ENCODE peak calls at places on chromosomes 1 and 21, in eight cellular contexts. One of them, this sample, is unnamed.

GRCh38 chr21:19458295-19458694 is 1054.7 kb upstream of the TMPRSS15 start:
- DNase-seq in thoracic aorta: no peak
- DNase-seq in upper lobe of right lung: no peak
- DNase-seq in right lobe of liver: no peak
- DNase-seq in neural progenitor cell: no peak
- DNase-seq in mesothelial cell of epicardium: no peak
- DNase-seq in endothelial cell: no peak
- DNase-seq in GM10248: no peak
- DNase-seq in this sample: no peak

GRCh38 chr1:93345633-93346471 is at the start of gene DR1:
- DNase-seq in thoracic aorta: peak; percentile 76
- DNase-seq in endothelial cell: peak; percentile 95
- DNase-seq in mesothelial cell of epicardium: peak; percentile 89
- DNase-seq in neural progenitor cell: peak; percentile 94
- DNase-seq in GM10248: peak; percentile 95
- DNase-seq in upper lobe of right lung: peak; percentile 98
- DNase-seq in right lobe of liver: peak; percentile 96
- DNase-seq in this sample: peak; percentile 92

GRCh38 chr1:178684542-178685000 is 40.5 kb upstream of the RALGPS2 start:
- DNase-seq in thoracic aorta: no peak
- DNase-seq in right lobe of liver: no peak
- DNase-seq in endothelial cell: no peak
- DNase-seq in mesothelial cell of epicardium: no peak
- DNase-seq in upper lobe of right lung: no peak
- DNase-seq in neural progenitor cell: no peak
- DNase-seq in GM10248: peak; percentile 24
- DNase-seq in this sample: peak; percentile 89

GRCh38 chr1:59803458-59804038 is 11.2 kb upstream of the HOOK1 start:
- DNase-seq in right lobe of liver: no peak
- DNase-seq in endothelial cell: no peak
- DNase-seq in upper lobe of right lung: no peak
- DNase-seq in GM10248: no peak
- DNase-seq in neural progenitor cell: no peak
- DNase-seq in mesothelial cell of epicardium: no peak
- DNase-seq in thoracic aorta: no peak
- DNase-seq in this sample: no peak

GRCh38 chr1:228095161-228095560 is 8.0 kb downstream of the C1orf35 start:
- DNase-seq in upper lobe of right lung: peak; percentile 12
- DNase-seq in mesothelial cell of epicardium: no peak
- DNase-seq in right lobe of liver: no peak
- DNase-seq in neural progenitor cell: no peak
- DNase-seq in endothelial cell: no peak
- DNase-seq in thoracic aorta: no peak
- DNase-seq in GM10248: no peak
- DNase-seq in this sample: no peak

GRCh38 chr1:19651141-19651737 is 7.1 kb downstream of the NBL1 start:
- DNase-seq in upper lobe of right lung: no peak
- DNase-seq in thoracic aorta: no peak
- DNase-seq in mesothelial cell of epicardium: no peak
- DNase-seq in endothelial cell: peak; percentile 63
- DNase-seq in GM10248: peak; percentile 77
- DNase-seq in neural progenitor cell: peak; percentile 75
- DNase-seq in right lobe of liver: no peak
- DNase-seq in this sample: no peak

GRCh38 chr1:7007902-7008301 is 222.6 kb downstream of the CAMTA1 start:
- DNase-seq in right lobe of liver: no peak
- DNase-seq in neural progenitor cell: no peak
- DNase-seq in thoracic aorta: no peak
- DNase-seq in upper lobe of right lung: no peak
- DNase-seq in mesothelial cell of epicardium: no peak
- DNase-seq in GM10248: no peak
- DNase-seq in endothelial cell: no peak
- DNase-seq in this sample: no peak

GRCh38 chr1:32480003-32480402 is 15.1 kb downstream of the ZBTB8B start:
- DNase-seq in right lobe of liver: no peak
- DNase-seq in mesothelial cell of epicardium: no peak
- DNase-seq in thoracic aorta: no peak
- DNase-seq in neural progenitor cell: no peak
- DNase-seq in endothelial cell: no peak
- DNase-seq in upper lobe of right lung: no peak
- DNase-seq in GM10248: no peak
- DNase-seq in this sample: no peak

GRCh38 chr21:46559291-46559983 is 45.4 kb downstream of the S100B start:
- DNase-seq in thoracic aorta: no peak
- DNase-seq in upper lobe of right lung: no peak
- DNase-seq in GM10248: peak; percentile 77
- DNase-seq in neural progenitor cell: no peak
- DNase-seq in mesothelial cell of epicardium: no peak
- DNase-seq in right lobe of liver: peak; percentile 41
- DNase-seq in endothelial cell: peak; percentile 22
- DNase-seq in this sample: no peak

GRCh38 chr1:88191917-88192316 is 492.2 kb upstream of the PKN2 start:
- DNase-seq in thoracic aorta: no peak
- DNase-seq in neural progenitor cell: no peak
- DNase-seq in upper lobe of right lung: no peak
- DNase-seq in GM10248: peak; percentile 10
- DNase-seq in endothelial cell: no peak
- DNase-seq in mesothelial cell of epicardium: no peak
- DNase-seq in right lobe of liver: no peak
- DNase-seq in this sample: no peak

GRCh38 chr21:36184561-36184960 is 27.9 kb downstream of the DOP1B start:
- DNase-seq in endothelial cell: no peak
- DNase-seq in GM10248: no peak
- DNase-seq in right lobe of liver: no peak
- DNase-seq in neural progenitor cell: no peak
- DNase-seq in upper lobe of right lung: no peak
- DNase-seq in thoracic aorta: no peak
- DNase-seq in mesothelial cell of epicardium: no peak
- DNase-seq in this sample: no peak

GRCh38 chr21:42376338-42376982 is 10.1 kb upstream of the TFF1 start:
- DNase-seq in endothelial cell: no peak
- DNase-seq in right lobe of liver: no peak
- DNase-seq in thoracic aorta: no peak
- DNase-seq in neural progenitor cell: no peak
- DNase-seq in mesothelial cell of epicardium: no peak
- DNase-seq in upper lobe of right lung: no peak
- DNase-seq in GM10248: no peak
- DNase-seq in this sample: no peak

GRCh38 chr1:111990026-111990877 is 784 bp upstream of the KCND3 start:
- DNase-seq in mesothelial cell of epicardium: no peak
- DNase-seq in right lobe of liver: peak; percentile 63
- DNase-seq in endothelial cell: peak; percentile 24
- DNase-seq in upper lobe of right lung: peak; percentile 67
- DNase-seq in neural progenitor cell: peak; percentile 38
- DNase-seq in GM10248: no peak
- DNase-seq in thoracic aorta: no peak
- DNase-seq in this sample: no peak

GRCh38 chr1:42333662-42334239 is 1.3 kb downstream of the FOXJ3 start:
- DNase-seq in right lobe of liver: no peak
- DNase-seq in mesothelial cell of epicardium: no peak
- DNase-seq in thoracic aorta: no peak
- DNase-seq in upper lobe of right lung: no peak
- DNase-seq in GM10248: no peak
- DNase-seq in endothelial cell: no peak
- DNase-seq in neural progenitor cell: peak; percentile 18
- DNase-seq in this sample: peak; percentile 11

GRCh38 chr21:35428489-35428888 is 379.4 kb upstream of the RUNX1 start:
- DNase-seq in neural progenitor cell: peak; percentile 52
- DNase-seq in mesothelial cell of epicardium: no peak
- DNase-seq in upper lobe of right lung: peak; percentile 69
- DNase-seq in thoracic aorta: no peak
- DNase-seq in right lobe of liver: no peak
- DNase-seq in GM10248: no peak
- DNase-seq in endothelial cell: no peak
- DNase-seq in this sample: no peak

GRCh38 chr1:21669287-21670058 is at the start of gene RAP1GAP:
- DNase-seq in thoracic aorta: no peak
- DNase-seq in right lobe of liver: peak; percentile 89
- DNase-seq in GM10248: peak; percentile 45
- DNase-seq in mesothelial cell of epicardium: no peak
- DNase-seq in upper lobe of right lung: peak; percentile 78
- DNase-seq in neural progenitor cell: peak; percentile 79
- DNase-seq in endothelial cell: peak; percentile 31
- DNase-seq in this sample: no peak

GRCh38 chr1:18302788-18303413 is 177.8 kb upstream of the KLHDC7A start:
- DNase-seq in GM10248: no peak
- DNase-seq in upper lobe of right lung: no peak
- DNase-seq in endothelial cell: peak; percentile 40
- DNase-seq in thoracic aorta: no peak
- DNase-seq in neural progenitor cell: peak; percentile 39
- DNase-seq in right lobe of liver: no peak
- DNase-seq in mesothelial cell of epicardium: no peak
- DNase-seq in this sample: no peak

GRCh38 chr1:153791856-153792253 is 16.6 kb downstream of the SLC27A3 start:
- DNase-seq in endothelial cell: no peak
- DNase-seq in upper lobe of right lung: peak; percentile 62
- DNase-seq in mesothelial cell of epicardium: no peak
- DNase-seq in GM10248: no peak
- DNase-seq in thoracic aorta: no peak
- DNase-seq in right lobe of liver: no peak
- DNase-seq in neural progenitor cell: no peak
- DNase-seq in this sample: peak; percentile 28

GRCh38 chr1:177281901-177282300 is 111.1 kb downstream of the BRINP2 start:
- DNase-seq in right lobe of liver: no peak
- DNase-seq in neural progenitor cell: peak; percentile 53
- DNase-seq in endothelial cell: no peak
- DNase-seq in GM10248: no peak
- DNase-seq in mesothelial cell of epicardium: no peak
- DNase-seq in thoracic aorta: no peak
- DNase-seq in upper lobe of right lung: no peak
- DNase-seq in this sample: no peak

GRCh38 chr1:61337037-61337436 is 254.7 kb downstream of the NFIA start:
- DNase-seq in thoracic aorta: no peak
- DNase-seq in neural progenitor cell: no peak
- DNase-seq in mesothelial cell of epicardium: no peak
- DNase-seq in GM10248: no peak
- DNase-seq in right lobe of liver: no peak
- DNase-seq in endothelial cell: no peak
- DNase-seq in upper lobe of right lung: no peak
- DNase-seq in this sample: peak; percentile 23
- TF ChIP-seq CTCF in thoracic aorta: peak; percentile 10
- TF ChIP-seq CTCF in neural progenitor cell: peak; percentile 12
- TF ChIP-seq CTCF in mesothelial cell of epicardium: no peak
- TF ChIP-seq CTCF in GM10248: no peak
- TF ChIP-seq CTCF in right lobe of liver: peak; percentile 20
- TF ChIP-seq CTCF in endothelial cell: no peak
- TF ChIP-seq CTCF in upper lobe of right lung: peak; percentile 6
- TF ChIP-seq CTCF in this sample: no peak

GRCh38 chr1:212488436-212489283 is 55.9 kb downstream of the NENF start:
- DNase-seq in thoracic aorta: no peak
- DNase-seq in right lobe of liver: peak; percentile 71
- DNase-seq in upper lobe of right lung: no peak
- DNase-seq in GM10248: peak; percentile 79
- DNase-seq in endothelial cell: no peak
- DNase-seq in mesothelial cell of epicardium: no peak
- DNase-seq in neural progenitor cell: peak; percentile 31
- DNase-seq in this sample: peak; percentile 93

GRCh38 chr1:212486591-212486963 is 53.9 kb downstream of the NENF start:
- DNase-seq in GM10248: no peak
- DNase-seq in endothelial cell: no peak
- DNase-seq in neural progenitor cell: no peak
- DNase-seq in thoracic aorta: no peak
- DNase-seq in mesothelial cell of epicardium: no peak
- DNase-seq in upper lobe of right lung: no peak
- DNase-seq in right lobe of liver: no peak
- DNase-seq in this sample: no peak

GRCh38 chr1:212485895-212486590 is 53.3 kb downstream of the NENF start:
- DNase-seq in endothelial cell: peak; percentile 37
- DNase-seq in mesothelial cell of epicardium: no peak
- DNase-seq in thoracic aorta: peak; percentile 79
- DNase-seq in GM10248: no peak
- DNase-seq in upper lobe of right lung: peak; percentile 88
- DNase-seq in right lobe of liver: no peak
- DNase-seq in neural progenitor cell: no peak
- DNase-seq in this sample: peak; percentile 98

GRCh38 chr1:212487774-212488435 is 55.2 kb downstream of the NENF start:
- DNase-seq in right lobe of liver: no peak
- DNase-seq in endothelial cell: no peak
- DNase-seq in GM10248: no peak
- DNase-seq in neural progenitor cell: no peak
- DNase-seq in thoracic aorta: no peak
- DNase-seq in upper lobe of right lung: no peak
- DNase-seq in mesothelial cell of epicardium: no peak
- DNase-seq in this sample: no peak

GRCh38 chr1:212487286-212487685 is 54.6 kb downstream of the NENF start:
- DNase-seq in right lobe of liver: no peak
- DNase-seq in thoracic aorta: no peak
- DNase-seq in neural progenitor cell: no peak
- DNase-seq in upper lobe of right lung: no peak
- DNase-seq in endothelial cell: no peak
- DNase-seq in GM10248: no peak
- DNase-seq in mesothelial cell of epicardium: no peak
- DNase-seq in this sample: no peak
- TF ChIP-seq CTCF in right lobe of liver: no peak
- TF ChIP-seq CTCF in thoracic aorta: no peak
- TF ChIP-seq CTCF in neural progenitor cell: no peak
- TF ChIP-seq CTCF in upper lobe of right lung: no peak
- TF ChIP-seq CTCF in endothelial cell: no peak
- TF ChIP-seq CTCF in GM10248: no peak
- TF ChIP-seq CTCF in mesothelial cell of epicardium: no peak
- TF ChIP-seq CTCF in this sample: no peak

DNA sequence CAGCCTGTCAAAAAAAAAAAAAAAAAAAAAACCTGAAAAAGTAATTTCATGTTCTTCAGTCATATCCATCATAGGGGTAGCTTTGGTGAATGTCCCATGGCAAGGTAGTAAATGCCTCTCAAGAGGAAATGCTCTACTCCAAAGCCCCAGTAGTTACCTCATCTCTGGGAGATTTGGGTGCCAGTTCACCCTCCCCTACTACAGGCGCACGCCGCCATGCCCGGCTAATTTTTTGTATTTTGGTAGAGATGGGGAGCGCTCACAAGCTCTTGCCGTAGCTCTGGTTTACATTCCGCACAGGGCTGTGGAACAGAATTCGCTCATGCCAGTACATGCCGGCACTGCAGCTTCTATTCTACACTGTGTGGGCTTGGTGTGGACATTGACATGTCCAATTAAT is 13.7 kb downstream of the PIK3CD start:
- DNase-seq in neural progenitor cell: no peak
- DNase-seq in GM10248: no peak
- DNase-seq in upper lobe of right lung: no peak
- DNase-seq in endothelial cell: no peak
- DNase-seq in right lobe of liver: no peak
- DNase-seq in thoracic aorta: no peak
- DNase-seq in mesothelial cell of epicardium: no peak
- DNase-seq in this sample: no peak
- TF ChIP-seq CTCF in neural progenitor cell: no peak
- TF ChIP-seq CTCF in GM10248: no peak
- TF ChIP-seq CTCF in upper lobe of right lung: no peak
- TF ChIP-seq CTCF in endothelial cell: no peak
- TF ChIP-seq CTCF in right lobe of liver: no peak
- TF ChIP-seq CTCF in thoracic aorta: no peak
- TF ChIP-seq CTCF in mesothelial cell of epicardium: no peak
- TF ChIP-seq CTCF in this sample: no peak

GRCh38 chr1:183506561-183506960 is 34.3 kb downstream of the SMG7 start:
- DNase-seq in right lobe of liver: no peak
- DNase-seq in thoracic aorta: no peak
- DNase-seq in GM10248: no peak
- DNase-seq in neural progenitor cell: no peak
- DNase-seq in endothelial cell: no peak
- DNase-seq in upper lobe of right lung: no peak
- DNase-seq in mesothelial cell of epicardium: no peak
- DNase-seq in this sample: no peak

GRCh38 chr1:183508694-183509093 is 36.4 kb downstream of the SMG7 start:
- DNase-seq in right lobe of liver: no peak
- DNase-seq in endothelial cell: no peak
- DNase-seq in thoracic aorta: no peak
- DNase-seq in upper lobe of right lung: no peak
- DNase-seq in neural progenitor cell: no peak
- DNase-seq in mesothelial cell of epicardium: no peak
- DNase-seq in GM10248: no peak
- DNase-seq in this sample: no peak

GRCh38 chr1:183505338-183506089 is 33.2 kb downstream of the SMG7 start:
- DNase-seq in right lobe of liver: no peak
- DNase-seq in mesothelial cell of epicardium: no peak
- DNase-seq in thoracic aorta: no peak
- DNase-seq in GM10248: no peak
- DNase-seq in neural progenitor cell: peak; percentile 7
- DNase-seq in endothelial cell: no peak
- DNase-seq in upper lobe of right lung: no peak
- DNase-seq in this sample: no peak
- TF ChIP-seq CTCF in right lobe of liver: no peak
- TF ChIP-seq CTCF in mesothelial cell of epicardium: no peak
- TF ChIP-seq CTCF in thoracic aorta: no peak
- TF ChIP-seq CTCF in GM10248: no peak
- TF ChIP-seq CTCF in neural progenitor cell: no peak
- TF ChIP-seq CTCF in endothelial cell: no peak
- TF ChIP-seq CTCF in upper lobe of right lung: no peak
- TF ChIP-seq CTCF in this sample: no peak

This sample was measured in MCF 10A.